ENCODE peak calls at places on chromosome 3, in nine cellular contexts. U, T, Q, N, S, E, P, O and Y are unnamed samples.

GRCh38 chr3:106862067-106862466 is 515.2 kb upstream of the CCDC54 start:
- DNase-seq in U (peak), T (peak), Q (no peak), N (no peak), S (no peak), E (no peak), P (peak), O (no peak), Y (no peak)

GRCh38 chr3:143648708-143649107 is 199.6 kb downstream of the SLC9A9 start:
- DNase-seq in U (no peak), T (no peak), Q (peak), N (no peak), S (no peak), E (no peak), P (no peak), O (no peak), Y (peak)

GRCh38 chr3:106333911-106334618 is 465.3 kb upstream of the CBLB start:
- DNase-seq in U (no peak), T (peak), Q (peak), N (no peak), S (no peak), E (no peak), P (no peak), O (no peak), Y (no peak)

GRCh38 chr3:146086211-146086610 is 74.8 kb downstream of the PLOD2 start:
- DNase-seq in U (no peak), T (no peak), Q (no peak), N (no peak), S (no peak), E (no peak), P (no peak), O (no peak), Y (no peak)

GRCh38 chr3:52809821-52810377 is 15.3 kb downstream of the ITIH3 start:
- DNase-seq in U (no peak), T (no peak), Q (no peak), N (no peak), S (no peak), E (no peak), P (no peak), O (no peak), Y (no peak)

GRCh38 chr3:193971268-193971751 is 164.6 kb upstream of the HES1 start:
- DNase-seq in U (no peak), T (peak), Q (no peak), N (peak), S (peak), E (no peak), P (no peak), O (no peak), Y (no peak)

GRCh38 chr3:160771811-160772459 is 15.9 kb downstream of the PPM1L start:
- DNase-seq in U (no peak), T (no peak), Q (no peak), N (no peak), S (no peak), E (no peak), P (no peak), O (no peak), Y (no peak)

GRCh38 chr3:64150527-64151238 is 74.6 kb downstream of the PRICKLE2 start:
- DNase-seq in U (peak), T (no peak), Q (no peak), N (peak), S (no peak), E (no peak), P (peak), O (no peak), Y (no peak)

GRCh38 chr3:153052096-153052460 is 109.9 kb upstream of the RAP2B start:
- DNase-seq in U (peak), T (peak), Q (peak), N (no peak), S (peak), E (peak), P (peak), O (no peak), Y (peak)

GRCh38 chr3:30538787-30539186 is 67.6 kb upstream of the TGFBR2 start:
- DNase-seq in U (peak), T (peak), Q (peak), N (no peak), S (peak), E (peak), P (peak), O (no peak), Y (peak)

GRCh38 chr3:149534671-149535394 is 60.3 kb downstream of the TM4SF4 start:
- DNase-seq in U (no peak), T (peak), Q (no peak), N (no peak), S (no peak), E (no peak), P (no peak), O (no peak), Y (no peak)

GRCh38 chr3:187870360-187871203 is 125.3 kb upstream of the BCL6 start:
- DNase-seq in U (no peak), T (no peak), Q (no peak), N (no peak), S (no peak), E (no peak), P (no peak), O (no peak), Y (no peak)

GRCh38 chr3:37944243-37944955 is 46.2 kb upstream of the VILL start:
- DNase-seq in U (no peak), T (no peak), Q (peak), N (no peak), S (no peak), E (no peak), P (no peak), O (no peak), Y (no peak)

GRCh38 chr3:37137516-37137915 is 36.9 kb downstream of the LRRFIP2 start:
- DNase-seq in U (no peak), T (no peak), Q (no peak), N (no peak), S (no peak), E (no peak), P (no peak), O (no peak), Y (no peak)

GRCh38 chr3:134056464-134056891 is 26.8 kb upstream of the SLCO2A1 start:
- DNase-seq in U (no peak), T (no peak), Q (no peak), N (no peak), S (no peak), E (no peak), P (no peak), O (no peak), Y (no peak)

GRCh38 chr3:50525987-50526386 is 22.6 kb upstream of the CACNA2D2 start:
- DNase-seq in U (peak), T (peak), Q (peak), N (no peak), S (peak), E (no peak), P (no peak), O (no peak), Y (peak)

GRCh38 chr3:185595520-185595919 is 9.4 kb downstream of the SENP2 start:
- DNase-seq in U (no peak), T (no peak), Q (no peak), N (no peak), S (no peak), E (no peak), P (no peak), O (no peak), Y (no peak)

GRCh38 chr3:140378571-140379340 is 299.1 kb upstream of the TRIM42 start:
- DNase-seq in U (no peak), T (peak), Q (no peak), N (no peak), S (no peak), E (no peak), P (no peak), O (no peak), Y (no peak)

GRCh38 chr3:32951410-32951811 is at the start of gene CCR4:
- DNase-seq in U (no peak), T (no peak), Q (no peak), N (peak), S (no peak), E (no peak), P (no peak), O (peak), Y (no peak)

GRCh38 chr3:32493437-32494414 is 8.9 kb downstream of the CMTM6 start:
- DNase-seq in U (no peak), T (no peak), Q (peak), N (no peak), S (no peak), E (no peak), P (no peak), O (no peak), Y (no peak)

GRCh38 chr3:160677459-160677901 is 520 bp downstream of the ARL14 start:
- DNase-seq in U (no peak), T (peak), Q (no peak), N (no peak), S (no peak), E (no peak), P (no peak), O (no peak), Y (no peak)

GRCh38 chr3:143119974-143120715 is 574 bp downstream of the CHST2 start:
- DNase-seq in U (no peak), T (peak), Q (no peak), N (peak), S (peak), E (no peak), P (no peak), O (no peak), Y (no peak)

GRCh38 chr3:55958605-55959004 is 471.5 kb upstream of the WNT5A start:
- DNase-seq in U (no peak), T (no peak), Q (no peak), N (no peak), S (no peak), E (no peak), P (no peak), O (no peak), Y (no peak)

GRCh38 chr3:119184808-119185690 is 11.7 kb downstream of the UPK1B start:
- DNase-seq in U (peak), T (no peak), Q (peak), N (no peak), S (peak), E (peak), P (peak), O (no peak), Y (no peak)

GRCh38 chr3:45515999-45516804 is 78.3 kb upstream of the LIMD1 start:
- DNase-seq in U (no peak), T (no peak), Q (no peak), N (no peak), S (no peak), E (no peak), P (no peak), O (no peak), Y (no peak)

GRCh38 chr3:64104006-64104405 is 80.7 kb upstream of the PSMD6 start:
- DNase-seq in U (no peak), T (no peak), Q (no peak), N (no peak), S (no peak), E (no peak), P (no peak), O (no peak), Y (no peak)

GRCh38 chr3:13141991-13142412 is 68.8 kb upstream of the IQSEC1 start:
- DNase-seq in U (peak), T (no peak), Q (peak), N (no peak), S (peak), E (no peak), P (no peak), O (no peak), Y (peak)

GRCh38 chr3:195102609-195103467 is 168.1 kb downstream of the XXYLT1 start:
- DNase-seq in U (peak), T (peak), Q (peak), N (no peak), S (peak), E (peak), P (peak), O (no peak), Y (peak)

GRCh38 chr3:127529346-127530188 is 61.0 kb downstream of the TPRA1 start:
- DNase-seq in U (no peak), T (no peak), Q (no peak), N (no peak), S (no peak), E (no peak), P (no peak), O (no peak), Y (no peak)

GRCh38 chr3:101803939-101804338 is 24.9 kb downstream of the NXPE3 start:
- DNase-seq in U (no peak), T (no peak), Q (no peak), N (no peak), S (no peak), E (no peak), P (no peak), O (no peak), Y (no peak)

GRCh38 chr3:30693470-30694120 is 87.2 kb downstream of the TGFBR2 start:
- DNase-seq in U (peak), T (peak), Q (peak), N (no peak), S (peak), E (peak), P (no peak), O (no peak), Y (peak)

GRCh38 chr3:52481819-52482521 is 13.2 kb upstream of the STAB1 start:
- DNase-seq in U (no peak), T (no peak), Q (peak), N (no peak), S (no peak), E (no peak), P (no peak), O (no peak), Y (no peak)

GRCh38 chr3:128923607-128924385 is 44.4 kb downstream of the ACAD9 start:
- DNase-seq in U (no peak), T (no peak), Q (no peak), N (no peak), S (no peak), E (no peak), P (no peak), O (no peak), Y (peak)